ENCODE peak calls at places on chromosomes 12 and 14, in five cellular contexts. A is psoas muscle, H is DMS53, X is K562, L is sigmoid colon. V is an unnamed sample.

GRCh38 chr14:71665157-71665556 is 267.1 kb upstream of the RGS6 start:
- DNase-seq in L (no peak), A (no peak), H (no peak), X (no peak), V (no peak)

GRCh38 chr12:50103767-50104321 is at the start of gene GPD1:
- DNase-seq in L (peak; percentile 82), H (peak; percentile 88), A (peak; percentile 86), X (peak; percentile 84), V (peak; percentile 83)

GRCh38 chr12:32651956-32652210 is 27.2 kb upstream of the DNM1L start:
- DNase-seq in A (no peak), H (no peak), L (no peak), X (no peak), V (no peak)

GRCh38 chr12:42482086-42482819 is 107.3 kb downstream of the PRICKLE1 start:
- DNase-seq in L (peak; percentile 66), A (peak; percentile 53), H (peak; percentile 74), X (no peak), V (peak; percentile 64)

GRCh38 chr14:72560856-72561493 is 332.9 kb downstream of the DPF3 start:
- DNase-seq in X (no peak), L (no peak), A (no peak), H (no peak), V (no peak)

GRCh38 chr12:91778938-91779400 is 366.7 kb downstream of the BTG1 start:
- DNase-seq in A (no peak), H (peak; percentile 72), X (peak; percentile 24), L (peak; percentile 70), V (no peak)

GRCh38 chr12:67909091-67909531 is 80.1 kb upstream of the IFNG-AS1 start:
- DNase-seq in X (no peak), A (no peak), L (no peak), H (no peak), V (no peak)

GRCh38 chr12:24937553-24938244 is 11.2 kb downstream of the BCAT1 start:
- DNase-seq in X (no peak), A (no peak), L (no peak), H (peak; percentile 85), V (no peak)